ENCODE peak calls at places on chromosomes 4 and X, in ten cellular contexts. One of them, this sample, is unnamed.

GRCh38 chr4:69032847-69033638 is 63.2 kb upstream of the UGT2B7 start:
- DNase-seq in suprapubic skin: no peak
- DNase-seq in H1: no peak
- DNase-seq in ovary: no peak
- DNase-seq in transverse colon: peak
- DNase-seq in esophagus muscularis mucosa: no peak
- DNase-seq in stomach: no peak
- DNase-seq in A549: peak
- DNase-seq in sigmoid colon: no peak
- DNase-seq in tibial nerve: no peak
- DNase-seq in this sample: no peak

GRCh38 chrX:27555514-27555913 is 34.6 kb upstream of the DCAF8L2 start:
- DNase-seq in suprapubic skin: no peak
- DNase-seq in H1: no peak
- DNase-seq in ovary: no peak
- DNase-seq in transverse colon: no peak
- DNase-seq in esophagus muscularis mucosa: no peak
- DNase-seq in stomach: no peak
- DNase-seq in A549: peak
- DNase-seq in sigmoid colon: no peak
- DNase-seq in tibial nerve: no peak
- DNase-seq in this sample: no peak

GRCh38 chrX:52363247-52363883 is 5.5 kb upstream of the XAGE2 start:
- DNase-seq in suprapubic skin: no peak
- DNase-seq in H1: no peak
- DNase-seq in ovary: no peak
- DNase-seq in transverse colon: peak
- DNase-seq in esophagus muscularis mucosa: no peak
- DNase-seq in stomach: no peak
- DNase-seq in A549: peak
- DNase-seq in sigmoid colon: no peak
- DNase-seq in tibial nerve: no peak
- DNase-seq in this sample: peak

GRCh38 chr4:81359207-81359606 is 112.5 kb downstream of the RASGEF1B start:
- DNase-seq in suprapubic skin: no peak
- DNase-seq in H1: no peak
- DNase-seq in ovary: no peak
- DNase-seq in transverse colon: no peak
- DNase-seq in esophagus muscularis mucosa: no peak
- DNase-seq in stomach: no peak
- DNase-seq in A549: no peak
- DNase-seq in sigmoid colon: no peak
- DNase-seq in tibial nerve: no peak
- DNase-seq in this sample: no peak

GRCh38 chrX:57134702-57135101 is 2.5 kb downstream of the SPIN2A start:
- DNase-seq in suprapubic skin: no peak
- DNase-seq in H1: no peak
- DNase-seq in ovary: no peak
- DNase-seq in transverse colon: no peak
- DNase-seq in esophagus muscularis mucosa: no peak
- DNase-seq in stomach: no peak
- DNase-seq in A549: no peak
- DNase-seq in sigmoid colon: no peak
- DNase-seq in tibial nerve: no peak
- DNase-seq in this sample: no peak

GRCh38 chr4:122117743-122118142 is 34.4 kb upstream of the BLTP1 start:
- DNase-seq in suprapubic skin: no peak
- DNase-seq in H1: no peak
- DNase-seq in ovary: no peak
- DNase-seq in transverse colon: no peak
- DNase-seq in esophagus muscularis mucosa: no peak
- DNase-seq in stomach: no peak
- DNase-seq in A549: no peak
- DNase-seq in sigmoid colon: no peak
- DNase-seq in tibial nerve: no peak
- DNase-seq in this sample: no peak

GRCh38 chrX:4932790-4933189 is 1219.3 kb upstream of the PRKX start:
- DNase-seq in suprapubic skin: no peak
- DNase-seq in H1: no peak
- DNase-seq in ovary: no peak
- DNase-seq in transverse colon: no peak
- DNase-seq in esophagus muscularis mucosa: no peak
- DNase-seq in stomach: no peak
- DNase-seq in A549: peak
- DNase-seq in sigmoid colon: no peak
- DNase-seq in tibial nerve: no peak
- DNase-seq in this sample: no peak

GRCh38 chr4:970046-970745 is 3.2 kb downstream of the DGKQ start:
- DNase-seq in suprapubic skin: no peak
- DNase-seq in H1: no peak
- DNase-seq in ovary: no peak
- DNase-seq in transverse colon: peak
- DNase-seq in esophagus muscularis mucosa: no peak
- DNase-seq in stomach: no peak
- DNase-seq in A549: no peak
- DNase-seq in sigmoid colon: no peak
- DNase-seq in tibial nerve: no peak
- DNase-seq in this sample: peak

GRCh38 chr4:173413043-173413442 is 14.1 kb upstream of the SCRG1 start:
- DNase-seq in suprapubic skin: no peak
- DNase-seq in H1: no peak
- DNase-seq in ovary: no peak
- DNase-seq in transverse colon: peak
- DNase-seq in esophagus muscularis mucosa: no peak
- DNase-seq in stomach: no peak
- DNase-seq in A549: no peak
- DNase-seq in sigmoid colon: no peak
- DNase-seq in tibial nerve: peak
- DNase-seq in this sample: no peak

GRCh38 chrX:20609916-20610415 is 343.3 kb upstream of the RPS6KA3 start:
- DNase-seq in suprapubic skin: no peak
- DNase-seq in H1: no peak
- DNase-seq in ovary: no peak
- DNase-seq in transverse colon: no peak
- DNase-seq in esophagus muscularis mucosa: no peak
- DNase-seq in stomach: no peak
- DNase-seq in A549: no peak
- DNase-seq in sigmoid colon: no peak
- DNase-seq in tibial nerve: no peak
- DNase-seq in this sample: no peak

GRCh38 chrX:150219374-150220185 is 143.5 kb upstream of the MAMLD1 start:
- DNase-seq in suprapubic skin: no peak
- DNase-seq in H1: peak
- DNase-seq in ovary: peak
- DNase-seq in transverse colon: no peak
- DNase-seq in esophagus muscularis mucosa: no peak
- DNase-seq in stomach: no peak
- DNase-seq in A549: peak
- DNase-seq in sigmoid colon: no peak
- DNase-seq in tibial nerve: no peak
- DNase-seq in this sample: no peak

GRCh38 chr4:32929738-32930688 is 2209.8 kb downstream of the PCDH7 start:
- DNase-seq in suprapubic skin: no peak
- DNase-seq in H1: no peak
- DNase-seq in ovary: no peak
- DNase-seq in transverse colon: no peak
- DNase-seq in esophagus muscularis mucosa: no peak
- DNase-seq in stomach: no peak
- DNase-seq in A549: no peak
- DNase-seq in sigmoid colon: no peak
- DNase-seq in tibial nerve: no peak
- DNase-seq in this sample: no peak

GRCh38 chr4:25343671-25344070 is 31.1 kb downstream of the ZCCHC4 start:
- DNase-seq in suprapubic skin: no peak
- DNase-seq in H1: no peak
- DNase-seq in ovary: no peak
- DNase-seq in transverse colon: no peak
- DNase-seq in esophagus muscularis mucosa: no peak
- DNase-seq in stomach: no peak
- DNase-seq in A549: no peak
- DNase-seq in sigmoid colon: no peak
- DNase-seq in tibial nerve: no peak
- DNase-seq in this sample: no peak

GRCh38 chrX:124211312-124211942 is 121.0 kb upstream of the TEX13D start:
- DNase-seq in suprapubic skin: no peak
- DNase-seq in H1: no peak
- DNase-seq in ovary: no peak
- DNase-seq in transverse colon: no peak
- DNase-seq in esophagus muscularis mucosa: no peak
- DNase-seq in stomach: no peak
- DNase-seq in A549: peak
- DNase-seq in sigmoid colon: no peak
- DNase-seq in tibial nerve: no peak
- DNase-seq in this sample: no peak

DNA sequence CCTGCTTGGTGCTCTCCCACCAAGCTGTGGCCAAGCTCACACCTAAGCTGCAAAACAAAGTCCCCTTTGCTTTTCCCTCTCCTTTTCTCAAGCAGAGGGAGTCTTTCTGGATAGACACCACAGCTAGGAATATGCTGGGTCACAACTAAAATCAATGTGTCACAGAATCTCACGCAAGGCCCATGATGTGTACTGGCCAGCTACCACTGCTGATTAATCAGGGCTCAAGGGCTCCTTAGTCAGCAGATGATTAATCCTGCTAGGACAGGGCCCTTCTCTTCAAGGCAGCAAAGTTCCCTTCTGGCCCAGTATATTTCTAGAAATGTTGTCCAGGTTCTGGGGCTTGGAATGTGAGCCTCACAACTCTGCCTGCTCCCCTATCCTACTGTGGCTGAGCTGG is 32.0 kb upstream of the TENT5D start:
- DNase-seq in suprapubic skin: no peak
- DNase-seq in H1: no peak
- DNase-seq in ovary: no peak
- DNase-seq in transverse colon: no peak
- DNase-seq in esophagus muscularis mucosa: no peak
- DNase-seq in stomach: no peak
- DNase-seq in A549: no peak
- DNase-seq in sigmoid colon: no peak
- DNase-seq in tibial nerve: no peak
- DNase-seq in this sample: no peak
- TF ChIP-seq EP300 in suprapubic skin: no peak
- TF ChIP-seq EP300 in H1: no peak
- TF ChIP-seq EP300 in ovary: no peak
- TF ChIP-seq EP300 in transverse colon: no peak
- TF ChIP-seq EP300 in esophagus muscularis mucosa: no peak
- TF ChIP-seq EP300 in stomach: no peak
- TF ChIP-seq EP300 in A549: no peak
- TF ChIP-seq EP300 in sigmoid colon: no peak
- TF ChIP-seq EP300 in tibial nerve: no peak
- TF ChIP-seq EP300 in this sample: no peak

DNA sequence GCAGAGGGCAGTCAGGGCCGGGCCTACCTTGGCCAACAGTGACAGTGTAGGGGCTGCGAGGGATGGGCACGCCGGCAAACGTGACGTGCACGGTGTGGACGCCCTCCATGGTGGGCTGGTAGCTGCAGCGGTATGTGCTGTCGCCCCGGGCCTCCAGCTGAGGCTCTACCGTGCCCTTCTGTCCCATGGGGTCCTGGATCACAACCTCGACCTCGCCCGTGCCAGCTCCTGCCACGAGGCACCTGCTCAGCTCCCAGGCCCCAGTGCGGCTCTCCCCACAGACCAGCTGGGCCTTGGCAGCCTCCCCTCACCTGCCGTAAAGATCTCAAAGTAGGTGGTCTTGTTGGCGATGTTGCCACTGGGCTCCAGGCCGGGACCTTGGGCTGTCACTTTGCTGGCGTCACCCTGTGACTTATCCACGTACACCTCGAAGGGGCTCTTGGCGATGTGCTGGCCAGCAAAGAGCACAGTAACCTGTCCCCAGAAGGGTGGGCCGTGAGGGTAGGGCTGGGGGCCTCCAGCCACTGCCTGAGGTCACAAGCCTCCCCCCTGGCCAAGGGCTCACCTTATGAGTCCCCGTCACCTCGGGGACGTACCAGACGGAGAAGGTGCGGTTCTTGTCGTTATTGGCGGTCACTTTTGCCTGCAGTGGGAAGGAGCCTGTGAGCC is 8.3 kb downstream of the FLNA start:
- DNase-seq in suprapubic skin: no peak
- DNase-seq in H1: no peak
- DNase-seq in ovary: no peak
- DNase-seq in transverse colon: no peak
- DNase-seq in esophagus muscularis mucosa: no peak
- DNase-seq in stomach: no peak
- DNase-seq in A549: no peak
- DNase-seq in sigmoid colon: no peak
- DNase-seq in tibial nerve: no peak
- DNase-seq in this sample: no peak
- TF ChIP-seq POLR2A in suprapubic skin: no peak
- TF ChIP-seq POLR2A in H1: no peak
- TF ChIP-seq POLR2A in ovary: no peak
- TF ChIP-seq POLR2A in transverse colon: no peak
- TF ChIP-seq POLR2A in esophagus muscularis mucosa: no peak
- TF ChIP-seq POLR2A in stomach: no peak
- TF ChIP-seq POLR2A in A549: no peak
- TF ChIP-seq POLR2A in sigmoid colon: no peak
- TF ChIP-seq POLR2A in tibial nerve: no peak
- TF ChIP-seq POLR2A in this sample: no peak

GRCh38 chr4:118076958-118077766 is 42.9 kb downstream of the NDST3 start:
- DNase-seq in suprapubic skin: no peak
- DNase-seq in H1: peak
- DNase-seq in ovary: no peak
- DNase-seq in transverse colon: peak
- DNase-seq in esophagus muscularis mucosa: no peak
- DNase-seq in stomach: no peak
- DNase-seq in A549: peak
- DNase-seq in sigmoid colon: no peak
- DNase-seq in tibial nerve: no peak
- DNase-seq in this sample: no peak
- TF ChIP-seq EP300 in suprapubic skin: no peak
- TF ChIP-seq EP300 in H1: no peak
- TF ChIP-seq EP300 in ovary: no peak
- TF ChIP-seq EP300 in transverse colon: no peak
- TF ChIP-seq EP300 in esophagus muscularis mucosa: no peak
- TF ChIP-seq EP300 in stomach: no peak
- TF ChIP-seq EP300 in A549: no peak
- TF ChIP-seq EP300 in sigmoid colon: no peak
- TF ChIP-seq EP300 in tibial nerve: no peak
- TF ChIP-seq EP300 in this sample: no peak

GRCh38 chrX:46545111-46546005 is at the start of gene ZNF674:
- DNase-seq in suprapubic skin: peak
- DNase-seq in H1: peak
- DNase-seq in ovary: peak
- DNase-seq in transverse colon: peak
- DNase-seq in esophagus muscularis mucosa: peak
- DNase-seq in stomach: peak
- DNase-seq in A549: peak
- DNase-seq in sigmoid colon: peak
- DNase-seq in tibial nerve: peak
- DNase-seq in this sample: peak
- TF ChIP-seq POLR2A in suprapubic skin: peak
- TF ChIP-seq POLR2A in H1: peak
- TF ChIP-seq POLR2A in ovary: peak
- TF ChIP-seq POLR2A in transverse colon: peak
- TF ChIP-seq POLR2A in esophagus muscularis mucosa: no peak
- TF ChIP-seq POLR2A in stomach: no peak
- TF ChIP-seq POLR2A in A549: peak
- TF ChIP-seq POLR2A in sigmoid colon: no peak
- TF ChIP-seq POLR2A in tibial nerve: peak
- TF ChIP-seq POLR2A in this sample: peak

GRCh38 chr4:101787917-101788316 is 2.6 kb upstream of the BANK1 start:
- DNase-seq in suprapubic skin: no peak
- DNase-seq in H1: no peak
- DNase-seq in ovary: no peak
- DNase-seq in transverse colon: no peak
- DNase-seq in esophagus muscularis mucosa: no peak
- DNase-seq in stomach: no peak
- DNase-seq in A549: no peak
- DNase-seq in sigmoid colon: no peak
- DNase-seq in tibial nerve: no peak
- DNase-seq in this sample: no peak
- TF ChIP-seq EP300 in suprapubic skin: no peak
- TF ChIP-seq EP300 in H1: no peak
- TF ChIP-seq EP300 in ovary: no peak
- TF ChIP-seq EP300 in transverse colon: no peak
- TF ChIP-seq EP300 in esophagus muscularis mucosa: no peak
- TF ChIP-seq EP300 in stomach: no peak
- TF ChIP-seq EP300 in A549: no peak
- TF ChIP-seq EP300 in sigmoid colon: no peak
- TF ChIP-seq EP300 in tibial nerve: no peak
- TF ChIP-seq EP300 in this sample: no peak

This sample was measured in upper lobe of left lung.